ENCODE peak calls at places on chromosomes 3 and 15, in nine cellular contexts. One of them, this sample, is unnamed.

GRCh38 chr15:51097553-51098330 is 3.0 kb upstream of the TNFAIP8L3 start:
- DNase-seq in NAMALWA: no peak
- DNase-seq in GM19239: no peak
- DNase-seq in amniotic stem cell: no peak
- DNase-seq in breast epithelium: no peak
- DNase-seq in kidney epithelial cell: no peak
- DNase-seq in HEK293T: no peak
- DNase-seq in GM20000: no peak
- DNase-seq in T-helper 1 cell: no peak
- DNase-seq in this sample: no peak

GRCh38 chr3:55556622-55557531 is 69.8 kb upstream of the WNT5A start:
- DNase-seq in NAMALWA: no peak
- DNase-seq in GM19239: no peak
- DNase-seq in amniotic stem cell: no peak
- DNase-seq in breast epithelium: no peak
- DNase-seq in kidney epithelial cell: no peak
- DNase-seq in HEK293T: no peak
- DNase-seq in GM20000: no peak
- DNase-seq in T-helper 1 cell: no peak
- DNase-seq in this sample: no peak

GRCh38 chr3:189967254-189967865 is 153.3 kb downstream of the P3H2 start:
- DNase-seq in NAMALWA: peak; percentile 74
- DNase-seq in GM19239: peak; percentile 21
- DNase-seq in amniotic stem cell: peak; percentile 28
- DNase-seq in breast epithelium: no peak
- DNase-seq in kidney epithelial cell: no peak
- DNase-seq in HEK293T: peak; percentile 31
- DNase-seq in GM20000: peak; percentile 54
- DNase-seq in T-helper 1 cell: no peak
- DNase-seq in this sample: no peak

GRCh38 chr3:127490271-127491023 is 100.1 kb downstream of the TPRA1 start:
- DNase-seq in NAMALWA: no peak
- DNase-seq in GM19239: no peak
- DNase-seq in amniotic stem cell: no peak
- DNase-seq in breast epithelium: no peak
- DNase-seq in kidney epithelial cell: no peak
- DNase-seq in HEK293T: no peak
- DNase-seq in GM20000: no peak
- DNase-seq in T-helper 1 cell: no peak
- DNase-seq in this sample: no peak

GRCh38 chr3:122943828-122944190 is 83.8 kb downstream of the SEMA5B start:
- DNase-seq in NAMALWA: no peak
- DNase-seq in GM19239: no peak
- DNase-seq in amniotic stem cell: no peak
- DNase-seq in breast epithelium: no peak
- DNase-seq in kidney epithelial cell: no peak
- DNase-seq in HEK293T: no peak
- DNase-seq in GM20000: no peak
- DNase-seq in T-helper 1 cell: no peak
- DNase-seq in this sample: no peak

GRCh38 chr15:100939786-100940185 is 20.6 kb downstream of the LRRK1 start:
- DNase-seq in NAMALWA: no peak
- DNase-seq in GM19239: no peak
- DNase-seq in amniotic stem cell: no peak
- DNase-seq in breast epithelium: no peak
- DNase-seq in kidney epithelial cell: no peak
- DNase-seq in HEK293T: no peak
- DNase-seq in GM20000: no peak
- DNase-seq in T-helper 1 cell: no peak
- DNase-seq in this sample: no peak

GRCh38 chr3:30227571-30228301 is 378.7 kb upstream of the TGFBR2 start:
- DNase-seq in NAMALWA: no peak
- DNase-seq in GM19239: no peak
- DNase-seq in amniotic stem cell: peak; percentile 54
- DNase-seq in breast epithelium: no peak
- DNase-seq in kidney epithelial cell: no peak
- DNase-seq in HEK293T: no peak
- DNase-seq in GM20000: no peak
- DNase-seq in T-helper 1 cell: no peak
- DNase-seq in this sample: no peak

GRCh38 chr15:38414351-38414750 is 39.6 kb upstream of the FAM98B start:
- DNase-seq in NAMALWA: peak; percentile 59
- DNase-seq in GM19239: no peak
- DNase-seq in amniotic stem cell: peak; percentile 23
- DNase-seq in breast epithelium: no peak
- DNase-seq in kidney epithelial cell: no peak
- DNase-seq in HEK293T: peak; percentile 39
- DNase-seq in GM20000: peak; percentile 19
- DNase-seq in T-helper 1 cell: no peak
- DNase-seq in this sample: peak; percentile 6

GRCh38 chr15:82312611-82313349 is 36.5 kb downstream of the GOLGA6L10 start:
- DNase-seq in NAMALWA: no peak
- DNase-seq in GM19239: no peak
- DNase-seq in amniotic stem cell: no peak
- DNase-seq in breast epithelium: peak; percentile 19
- DNase-seq in kidney epithelial cell: no peak
- DNase-seq in HEK293T: no peak
- DNase-seq in GM20000: no peak
- DNase-seq in T-helper 1 cell: no peak
- DNase-seq in this sample: no peak

GRCh38 chr3:97821413-97821809 is 400 bp upstream of the CRYBG3 start:
- DNase-seq in NAMALWA: no peak
- DNase-seq in GM19239: peak; percentile 3
- DNase-seq in amniotic stem cell: no peak
- DNase-seq in breast epithelium: peak; percentile 56
- DNase-seq in kidney epithelial cell: peak; percentile 5
- DNase-seq in HEK293T: peak; percentile 23
- DNase-seq in GM20000: no peak
- DNase-seq in T-helper 1 cell: peak; percentile 15
- DNase-seq in this sample: peak; percentile 21

GRCh38 chr15:68536331-68537095 is 42.3 kb upstream of the CORO2B start:
- DNase-seq in NAMALWA: no peak
- DNase-seq in GM19239: no peak
- DNase-seq in amniotic stem cell: peak; percentile 81
- DNase-seq in breast epithelium: no peak
- DNase-seq in kidney epithelial cell: peak; percentile 58
- DNase-seq in HEK293T: no peak
- DNase-seq in GM20000: no peak
- DNase-seq in T-helper 1 cell: no peak
- DNase-seq in this sample: peak; percentile 19

GRCh38 chr3:17949116-17949515 is 206.7 kb upstream of the TBC1D5 start:
- DNase-seq in NAMALWA: no peak
- DNase-seq in GM19239: no peak
- DNase-seq in amniotic stem cell: no peak
- DNase-seq in breast epithelium: no peak
- DNase-seq in kidney epithelial cell: no peak
- DNase-seq in HEK293T: no peak
- DNase-seq in GM20000: no peak
- DNase-seq in T-helper 1 cell: no peak
- DNase-seq in this sample: no peak

GRCh38 chr3:65268411-65268810 is 580.6 kb upstream of the ADAMTS9 start:
- DNase-seq in NAMALWA: no peak
- DNase-seq in GM19239: no peak
- DNase-seq in amniotic stem cell: no peak
- DNase-seq in breast epithelium: no peak
- DNase-seq in kidney epithelial cell: no peak
- DNase-seq in HEK293T: no peak
- DNase-seq in GM20000: no peak
- DNase-seq in T-helper 1 cell: no peak
- DNase-seq in this sample: no peak

GRCh38 chr15:79673416-79674123 is 223.2 kb downstream of the MTHFS start:
- DNase-seq in NAMALWA: peak; percentile 26
- DNase-seq in GM19239: peak; percentile 28
- DNase-seq in amniotic stem cell: peak; percentile 31
- DNase-seq in breast epithelium: no peak
- DNase-seq in kidney epithelial cell: no peak
- DNase-seq in HEK293T: no peak
- DNase-seq in GM20000: peak; percentile 50
- DNase-seq in T-helper 1 cell: no peak
- DNase-seq in this sample: no peak

GRCh38 chr3:195909294-195909644 is 918 bp upstream of the TNK2 start:
- DNase-seq in NAMALWA: peak; percentile 72
- DNase-seq in GM19239: no peak
- DNase-seq in amniotic stem cell: no peak
- DNase-seq in breast epithelium: no peak
- DNase-seq in kidney epithelial cell: no peak
- DNase-seq in HEK293T: peak; percentile 42
- DNase-seq in GM20000: no peak
- DNase-seq in T-helper 1 cell: no peak
- DNase-seq in this sample: no peak

GRCh38 chr15:95259965-95260364 is 1028.6 kb downstream of the MCTP2 start:
- DNase-seq in NAMALWA: no peak
- DNase-seq in GM19239: no peak
- DNase-seq in amniotic stem cell: no peak
- DNase-seq in breast epithelium: no peak
- DNase-seq in kidney epithelial cell: no peak
- DNase-seq in HEK293T: no peak
- DNase-seq in GM20000: no peak
- DNase-seq in T-helper 1 cell: no peak
- DNase-seq in this sample: no peak

GRCh38 chr15:49423906-49424520 is 971 bp downstream of the FGF7 start:
- DNase-seq in NAMALWA: no peak
- DNase-seq in GM19239: no peak
- DNase-seq in amniotic stem cell: no peak
- DNase-seq in breast epithelium: no peak
- DNase-seq in kidney epithelial cell: no peak
- DNase-seq in HEK293T: no peak
- DNase-seq in GM20000: no peak
- DNase-seq in T-helper 1 cell: no peak
- DNase-seq in this sample: no peak

GRCh38 chr3:140580746-140581145 is 97.1 kb upstream of the TRIM42 start:
- DNase-seq in NAMALWA: no peak
- DNase-seq in GM19239: no peak
- DNase-seq in amniotic stem cell: no peak
- DNase-seq in breast epithelium: no peak
- DNase-seq in kidney epithelial cell: peak; percentile 60
- DNase-seq in HEK293T: no peak
- DNase-seq in GM20000: no peak
- DNase-seq in T-helper 1 cell: no peak
- DNase-seq in this sample: no peak

GRCh38 chr3:52483577-52484495 is 11.3 kb upstream of the STAB1 start:
- DNase-seq in NAMALWA: no peak
- DNase-seq in GM19239: no peak
- DNase-seq in amniotic stem cell: no peak
- DNase-seq in breast epithelium: no peak
- DNase-seq in kidney epithelial cell: no peak
- DNase-seq in HEK293T: no peak
- DNase-seq in GM20000: no peak
- DNase-seq in T-helper 1 cell: no peak
- DNase-seq in this sample: no peak

GRCh38 chr3:52333869-52334557 is 17.9 kb downstream of the DNAH1 start:
- DNase-seq in NAMALWA: no peak
- DNase-seq in GM19239: no peak
- DNase-seq in amniotic stem cell: no peak
- DNase-seq in breast epithelium: no peak
- DNase-seq in kidney epithelial cell: no peak
- DNase-seq in HEK293T: no peak
- DNase-seq in GM20000: no peak
- DNase-seq in T-helper 1 cell: no peak
- DNase-seq in this sample: no peak

GRCh38 chr15:68157074-68157473 is 48.1 kb downstream of the CALML4 start:
- DNase-seq in NAMALWA: no peak
- DNase-seq in GM19239: no peak
- DNase-seq in amniotic stem cell: no peak
- DNase-seq in breast epithelium: no peak
- DNase-seq in kidney epithelial cell: no peak
- DNase-seq in HEK293T: no peak
- DNase-seq in GM20000: no peak
- DNase-seq in T-helper 1 cell: no peak
- DNase-seq in this sample: no peak

GRCh38 chr15:58409861-58410260 is 21.9 kb upstream of the LIPC start:
- DNase-seq in NAMALWA: no peak
- DNase-seq in GM19239: no peak
- DNase-seq in amniotic stem cell: no peak
- DNase-seq in breast epithelium: no peak
- DNase-seq in kidney epithelial cell: no peak
- DNase-seq in HEK293T: no peak
- DNase-seq in GM20000: no peak
- DNase-seq in T-helper 1 cell: no peak
- DNase-seq in this sample: no peak

GRCh38 chr3:169668081-169668956 is 4.8 kb upstream of the MECOM start:
- DNase-seq in NAMALWA: no peak
- DNase-seq in GM19239: no peak
- DNase-seq in amniotic stem cell: no peak
- DNase-seq in breast epithelium: no peak
- DNase-seq in kidney epithelial cell: no peak
- DNase-seq in HEK293T: no peak
- DNase-seq in GM20000: no peak
- DNase-seq in T-helper 1 cell: no peak
- DNase-seq in this sample: no peak

GRCh38 chr3:18645603-18646002 is 220.5 kb upstream of the SATB1 start:
- DNase-seq in NAMALWA: no peak
- DNase-seq in GM19239: no peak
- DNase-seq in amniotic stem cell: no peak
- DNase-seq in breast epithelium: no peak
- DNase-seq in kidney epithelial cell: no peak
- DNase-seq in HEK293T: no peak
- DNase-seq in GM20000: no peak
- DNase-seq in T-helper 1 cell: no peak
- DNase-seq in this sample: no peak

GRCh38 chr3:126523745-126524428 is at the start of gene CHST13:
- DNase-seq in NAMALWA: no peak
- DNase-seq in GM19239: no peak
- DNase-seq in amniotic stem cell: no peak
- DNase-seq in breast epithelium: no peak
- DNase-seq in kidney epithelial cell: no peak
- DNase-seq in HEK293T: peak; percentile 71
- DNase-seq in GM20000: no peak
- DNase-seq in T-helper 1 cell: no peak
- DNase-seq in this sample: no peak